ENCODE peak calls at places on chromosomes 1 and 21, in ten cellular contexts. N is cardiac muscle cell; S is Kasumi-1; C is fibroblast of the aortic adventitia; Y is dorsolateral prefrontal cortex; I is HFFc6; D is stimulated activated CD8-positive, alpha-beta memory T cell treated with anti-CD3 and anti-CD28 coated beads, Interleukin-15, amount 100 ng/mL, for 1 hour; M is activated T-helper 1 cell treated with anti-CD3 and anti-CD28 coated beads, Interleukin-2, amount 50 U/mL, for 16 hours; O is stimulated activated CD4-positive, alpha-beta T cell treated with anti-CD3 and anti-CD28 coated beads, Interleukin-2, amount 100 ng/mL, for 24 hours; J is neural crest cell. R is an unnamed sample.

GRCh38 chr21:39511102-39511501 is 59.3 kb downstream of the SH3BGR start:
- DNase-seq in O (no peak), D (no peak), S (no peak), N (no peak), M (no peak), J (no peak), C (no peak), Y (no peak), I (no peak), R (no peak)

GRCh38 chr1:173429517-173430477 is 47.3 kb upstream of the PRDX6 start:
- DNase-seq in N (peak), S (peak), Y (peak), J (peak), D (peak), M (peak), I (peak), O (peak), C (peak), R (peak)

GRCh38 chr1:175978926-175979325 is 228.2 kb downstream of the COP1 start:
- DNase-seq in I (no peak), M (no peak), O (no peak), J (no peak), S (no peak), Y (no peak), C (no peak), N (peak), D (no peak), R (no peak)

GRCh38 chr1:15180189-15180588 is 26.6 kb downstream of the TMEM51 start:
- DNase-seq in S (no peak), N (no peak), J (no peak), O (no peak), D (no peak), M (no peak), Y (peak), I (no peak), C (no peak), R (no peak)

GRCh38 chr1:12762766-12763165 is 10.8 kb upstream of the PRAMEF12 start:
- DNase-seq in N (no peak), I (no peak), O (no peak), J (no peak), S (no peak), D (no peak), M (no peak), C (no peak), Y (no peak), R (no peak)

GRCh38 chr21:41566500-41567014 is 58.6 kb upstream of the TMPRSS2 start:
- DNase-seq in C (no peak), Y (no peak), J (no peak), D (no peak), I (no peak), S (no peak), M (no peak), N (no peak), O (no peak), R (no peak)

GRCh38 chr1:241518447-241519307 is 878 bp downstream of the FH start:
- DNase-seq in J (peak), C (peak), S (no peak), D (no peak), Y (no peak), M (no peak), O (peak), I (no peak), N (peak), R (peak)

GRCh38 chr1:76494807-76495206 is 372.5 kb upstream of the ST6GALNAC5 start:
- DNase-seq in N (no peak), O (peak), M (no peak), Y (no peak), J (no peak), D (no peak), C (no peak), S (no peak), I (no peak), R (no peak)

R was measured in activated naive CD4-positive, alpha-beta T cell treated with anti-CD3 and anti-CD28 coated beads, Interleukin-2, amount 50 U/mL, for 16 hours.